ENCODE peak calls at places on chromosomes 1 and 21, in nine cellular contexts. One of them, this sample, is unnamed.

GRCh38 chr1:164592634-164593033 is 33.6 kb downstream of the PBX1 start:
- DNase-seq in activated naive CD4-positive, alpha-beta T cell treated with anti-CD3 and anti-CD28 coated beads for 36 hours: no peak
- DNase-seq in adrenal gland: no peak
- DNase-seq in effector CD8-positive, alpha-beta T cell: no peak
- DNase-seq in stimulated activated CD4-positive, alpha-beta T cell treated with anti-CD3 and anti-CD28 coated beads, Interleukin-2, amount 100 ng/mL, for 4 hours: no peak
- DNase-seq in NCI-H345: no peak
- DNase-seq in GDM1: no peak
- DNase-seq in epithelial cell of prostate: no peak
- DNase-seq in DMS153: no peak
- DNase-seq in this sample: no peak

GRCh38 chr1:26991310-26992116 is 2.0 kb upstream of the TRNP1 start:
- DNase-seq in activated naive CD4-positive, alpha-beta T cell treated with anti-CD3 and anti-CD28 coated beads for 36 hours: peak
- DNase-seq in adrenal gland: no peak
- DNase-seq in effector CD8-positive, alpha-beta T cell: no peak
- DNase-seq in stimulated activated CD4-positive, alpha-beta T cell treated with anti-CD3 and anti-CD28 coated beads, Interleukin-2, amount 100 ng/mL, for 4 hours: no peak
- DNase-seq in NCI-H345: no peak
- DNase-seq in GDM1: peak
- DNase-seq in epithelial cell of prostate: no peak
- DNase-seq in DMS153: no peak
- DNase-seq in this sample: no peak

GRCh38 chr1:11483581-11484320 is 4.8 kb downstream of the DISP3 start:
- DNase-seq in activated naive CD4-positive, alpha-beta T cell treated with anti-CD3 and anti-CD28 coated beads for 36 hours: no peak
- DNase-seq in adrenal gland: no peak
- DNase-seq in effector CD8-positive, alpha-beta T cell: no peak
- DNase-seq in stimulated activated CD4-positive, alpha-beta T cell treated with anti-CD3 and anti-CD28 coated beads, Interleukin-2, amount 100 ng/mL, for 4 hours: no peak
- DNase-seq in NCI-H345: no peak
- DNase-seq in GDM1: no peak
- DNase-seq in epithelial cell of prostate: no peak
- DNase-seq in DMS153: peak
- DNase-seq in this sample: no peak

GRCh38 chr1:232905324-232906034 is 44.9 kb upstream of the NTPCR start:
- DNase-seq in activated naive CD4-positive, alpha-beta T cell treated with anti-CD3 and anti-CD28 coated beads for 36 hours: no peak
- DNase-seq in adrenal gland: no peak
- DNase-seq in effector CD8-positive, alpha-beta T cell: no peak
- DNase-seq in stimulated activated CD4-positive, alpha-beta T cell treated with anti-CD3 and anti-CD28 coated beads, Interleukin-2, amount 100 ng/mL, for 4 hours: no peak
- DNase-seq in NCI-H345: no peak
- DNase-seq in GDM1: peak
- DNase-seq in epithelial cell of prostate: no peak
- DNase-seq in DMS153: no peak
- DNase-seq in this sample: no peak

GRCh38 chr1:228891134-228892034 is 156.1 kb downstream of the RHOU start:
- DNase-seq in activated naive CD4-positive, alpha-beta T cell treated with anti-CD3 and anti-CD28 coated beads for 36 hours: no peak
- DNase-seq in adrenal gland: no peak
- DNase-seq in effector CD8-positive, alpha-beta T cell: no peak
- DNase-seq in stimulated activated CD4-positive, alpha-beta T cell treated with anti-CD3 and anti-CD28 coated beads, Interleukin-2, amount 100 ng/mL, for 4 hours: no peak
- DNase-seq in NCI-H345: no peak
- DNase-seq in GDM1: no peak
- DNase-seq in epithelial cell of prostate: peak
- DNase-seq in DMS153: no peak
- DNase-seq in this sample: no peak

GRCh38 chr1:246012271-246012854 is 494.7 kb downstream of the SMYD3 start:
- DNase-seq in activated naive CD4-positive, alpha-beta T cell treated with anti-CD3 and anti-CD28 coated beads for 36 hours: peak
- DNase-seq in adrenal gland: no peak
- DNase-seq in effector CD8-positive, alpha-beta T cell: no peak
- DNase-seq in stimulated activated CD4-positive, alpha-beta T cell treated with anti-CD3 and anti-CD28 coated beads, Interleukin-2, amount 100 ng/mL, for 4 hours: no peak
- DNase-seq in NCI-H345: peak
- DNase-seq in GDM1: peak
- DNase-seq in epithelial cell of prostate: no peak
- DNase-seq in DMS153: peak
- DNase-seq in this sample: no peak

GRCh38 chr1:167821356-167821685 is 92.6 kb downstream of the ADCY10 start:
- DNase-seq in activated naive CD4-positive, alpha-beta T cell treated with anti-CD3 and anti-CD28 coated beads for 36 hours: no peak
- DNase-seq in adrenal gland: no peak
- DNase-seq in effector CD8-positive, alpha-beta T cell: no peak
- DNase-seq in stimulated activated CD4-positive, alpha-beta T cell treated with anti-CD3 and anti-CD28 coated beads, Interleukin-2, amount 100 ng/mL, for 4 hours: no peak
- DNase-seq in NCI-H345: no peak
- DNase-seq in GDM1: no peak
- DNase-seq in epithelial cell of prostate: no peak
- DNase-seq in DMS153: no peak
- DNase-seq in this sample: no peak

GRCh38 chr1:5161372-5161771 is 507.0 kb downstream of the AJAP1 start:
- DNase-seq in activated naive CD4-positive, alpha-beta T cell treated with anti-CD3 and anti-CD28 coated beads for 36 hours: peak
- DNase-seq in adrenal gland: no peak
- DNase-seq in effector CD8-positive, alpha-beta T cell: no peak
- DNase-seq in stimulated activated CD4-positive, alpha-beta T cell treated with anti-CD3 and anti-CD28 coated beads, Interleukin-2, amount 100 ng/mL, for 4 hours: no peak
- DNase-seq in NCI-H345: peak
- DNase-seq in GDM1: no peak
- DNase-seq in epithelial cell of prostate: no peak
- DNase-seq in DMS153: peak
- DNase-seq in this sample: no peak

GRCh38 chr1:184289825-184290550 is 96.8 kb upstream of the C1orf21 start:
- DNase-seq in activated naive CD4-positive, alpha-beta T cell treated with anti-CD3 and anti-CD28 coated beads for 36 hours: peak
- DNase-seq in adrenal gland: no peak
- DNase-seq in effector CD8-positive, alpha-beta T cell: no peak
- DNase-seq in stimulated activated CD4-positive, alpha-beta T cell treated with anti-CD3 and anti-CD28 coated beads, Interleukin-2, amount 100 ng/mL, for 4 hours: no peak
- DNase-seq in NCI-H345: no peak
- DNase-seq in GDM1: no peak
- DNase-seq in epithelial cell of prostate: peak
- DNase-seq in DMS153: no peak
- DNase-seq in this sample: no peak

GRCh38 chr21:45227735-45228134 is 60.0 kb downstream of the POFUT2 start:
- DNase-seq in activated naive CD4-positive, alpha-beta T cell treated with anti-CD3 and anti-CD28 coated beads for 36 hours: no peak
- DNase-seq in adrenal gland: no peak
- DNase-seq in effector CD8-positive, alpha-beta T cell: no peak
- DNase-seq in stimulated activated CD4-positive, alpha-beta T cell treated with anti-CD3 and anti-CD28 coated beads, Interleukin-2, amount 100 ng/mL, for 4 hours: no peak
- DNase-seq in NCI-H345: no peak
- DNase-seq in GDM1: no peak
- DNase-seq in epithelial cell of prostate: no peak
- DNase-seq in DMS153: no peak
- DNase-seq in this sample: no peak

GRCh38 chr1:112637257-112638108 is 17.9 kb downstream of the CAPZA1 start:
- DNase-seq in activated naive CD4-positive, alpha-beta T cell treated with anti-CD3 and anti-CD28 coated beads for 36 hours: no peak
- DNase-seq in adrenal gland: no peak
- DNase-seq in effector CD8-positive, alpha-beta T cell: no peak
- DNase-seq in stimulated activated CD4-positive, alpha-beta T cell treated with anti-CD3 and anti-CD28 coated beads, Interleukin-2, amount 100 ng/mL, for 4 hours: no peak
- DNase-seq in NCI-H345: no peak
- DNase-seq in GDM1: no peak
- DNase-seq in epithelial cell of prostate: peak
- DNase-seq in DMS153: no peak
- DNase-seq in this sample: no peak

GRCh38 chr1:218785928-218786327 is 387.8 kb upstream of the LYPLAL1 start:
- DNase-seq in activated naive CD4-positive, alpha-beta T cell treated with anti-CD3 and anti-CD28 coated beads for 36 hours: no peak
- DNase-seq in adrenal gland: peak
- DNase-seq in effector CD8-positive, alpha-beta T cell: no peak
- DNase-seq in stimulated activated CD4-positive, alpha-beta T cell treated with anti-CD3 and anti-CD28 coated beads, Interleukin-2, amount 100 ng/mL, for 4 hours: no peak
- DNase-seq in NCI-H345: no peak
- DNase-seq in GDM1: no peak
- DNase-seq in epithelial cell of prostate: no peak
- DNase-seq in DMS153: no peak
- DNase-seq in this sample: no peak

GRCh38 chr1:237938553-237938952 is 47.8 kb upstream of the ZP4 start:
- DNase-seq in activated naive CD4-positive, alpha-beta T cell treated with anti-CD3 and anti-CD28 coated beads for 36 hours: no peak
- DNase-seq in adrenal gland: no peak
- DNase-seq in effector CD8-positive, alpha-beta T cell: no peak
- DNase-seq in stimulated activated CD4-positive, alpha-beta T cell treated with anti-CD3 and anti-CD28 coated beads, Interleukin-2, amount 100 ng/mL, for 4 hours: no peak
- DNase-seq in NCI-H345: no peak
- DNase-seq in GDM1: no peak
- DNase-seq in epithelial cell of prostate: no peak
- DNase-seq in DMS153: no peak
- DNase-seq in this sample: no peak

GRCh38 chr1:150152182-150152536 is 2.4 kb downstream of the PLEKHO1 start:
- DNase-seq in activated naive CD4-positive, alpha-beta T cell treated with anti-CD3 and anti-CD28 coated beads for 36 hours: no peak
- DNase-seq in adrenal gland: no peak
- DNase-seq in effector CD8-positive, alpha-beta T cell: no peak
- DNase-seq in stimulated activated CD4-positive, alpha-beta T cell treated with anti-CD3 and anti-CD28 coated beads, Interleukin-2, amount 100 ng/mL, for 4 hours: no peak
- DNase-seq in NCI-H345: no peak
- DNase-seq in GDM1: no peak
- DNase-seq in epithelial cell of prostate: no peak
- DNase-seq in DMS153: no peak
- DNase-seq in this sample: no peak

GRCh38 chr1:150613061-150613920 is 16.1 kb downstream of the ENSA start:
- DNase-seq in activated naive CD4-positive, alpha-beta T cell treated with anti-CD3 and anti-CD28 coated beads for 36 hours: peak
- DNase-seq in adrenal gland: peak
- DNase-seq in effector CD8-positive, alpha-beta T cell: no peak
- DNase-seq in stimulated activated CD4-positive, alpha-beta T cell treated with anti-CD3 and anti-CD28 coated beads, Interleukin-2, amount 100 ng/mL, for 4 hours: peak
- DNase-seq in NCI-H345: peak
- DNase-seq in GDM1: peak
- DNase-seq in epithelial cell of prostate: peak
- DNase-seq in DMS153: peak
- DNase-seq in this sample: no peak

GRCh38 chr1:107175102-107175501 is 34.3 kb downstream of the NTNG1 start:
- DNase-seq in activated naive CD4-positive, alpha-beta T cell treated with anti-CD3 and anti-CD28 coated beads for 36 hours: no peak
- DNase-seq in adrenal gland: no peak
- DNase-seq in effector CD8-positive, alpha-beta T cell: no peak
- DNase-seq in stimulated activated CD4-positive, alpha-beta T cell treated with anti-CD3 and anti-CD28 coated beads, Interleukin-2, amount 100 ng/mL, for 4 hours: no peak
- DNase-seq in NCI-H345: peak
- DNase-seq in GDM1: no peak
- DNase-seq in epithelial cell of prostate: no peak
- DNase-seq in DMS153: no peak
- DNase-seq in this sample: no peak

GRCh38 chr1:206809504-206810084 is 37.3 kb upstream of the IL10 start:
- DNase-seq in activated naive CD4-positive, alpha-beta T cell treated with anti-CD3 and anti-CD28 coated beads for 36 hours: peak
- DNase-seq in adrenal gland: peak
- DNase-seq in effector CD8-positive, alpha-beta T cell: no peak
- DNase-seq in stimulated activated CD4-positive, alpha-beta T cell treated with anti-CD3 and anti-CD28 coated beads, Interleukin-2, amount 100 ng/mL, for 4 hours: no peak
- DNase-seq in NCI-H345: peak
- DNase-seq in GDM1: peak
- DNase-seq in epithelial cell of prostate: no peak
- DNase-seq in DMS153: no peak
- DNase-seq in this sample: no peak

GRCh38 chr1:171883844-171884243 is 42.5 kb downstream of the DNM3 start:
- DNase-seq in activated naive CD4-positive, alpha-beta T cell treated with anti-CD3 and anti-CD28 coated beads for 36 hours: peak
- DNase-seq in adrenal gland: no peak
- DNase-seq in effector CD8-positive, alpha-beta T cell: no peak
- DNase-seq in stimulated activated CD4-positive, alpha-beta T cell treated with anti-CD3 and anti-CD28 coated beads, Interleukin-2, amount 100 ng/mL, for 4 hours: no peak
- DNase-seq in NCI-H345: no peak
- DNase-seq in GDM1: no peak
- DNase-seq in epithelial cell of prostate: no peak
- DNase-seq in DMS153: no peak
- DNase-seq in this sample: no peak